ENCODE peak calls at places on chromosomes 6 and 20, in five cellular contexts. One of them, this sample, is unnamed.

GRCh38 chr6:78824045-78824444 is 43.3 kb upstream of the IRAK1BP1 start:
- DNase-seq in cardiac fibroblast: no peak
- DNase-seq in GDM1: no peak
- DNase-seq in MCF 10A: no peak
- DNase-seq in stimulated activated naive B cell treated with anti-CD40 and anti-IgM and Interleukin-4, amounts not matched to agents 10 μg/mL and 1 μg/mL and 100 μg/mL, for 72 hours: no peak
- DNase-seq in this sample: no peak

GRCh38 chr20:36861875-36862801 is 13.8 kb upstream of the TLDC2 start:
- DNase-seq in cardiac fibroblast: peak; percentile 90
- DNase-seq in GDM1: no peak
- DNase-seq in MCF 10A: peak; percentile 98
- DNase-seq in stimulated activated naive B cell treated with anti-CD40 and anti-IgM and Interleukin-4, amounts not matched to agents 10 μg/mL and 1 μg/mL and 100 μg/mL, for 72 hours: no peak
- DNase-seq in this sample: no peak

GRCh38 chr6:167676000-167676665 is 150.6 kb upstream of the AFDN start:
- DNase-seq in cardiac fibroblast: peak; percentile 18
- DNase-seq in GDM1: no peak
- DNase-seq in MCF 10A: no peak
- DNase-seq in stimulated activated naive B cell treated with anti-CD40 and anti-IgM and Interleukin-4, amounts not matched to agents 10 μg/mL and 1 μg/mL and 100 μg/mL, for 72 hours: no peak
- DNase-seq in this sample: no peak

GRCh38 chr6:31037692-31038091 is 27.4 kb downstream of the MUC22 start:
- DNase-seq in cardiac fibroblast: peak; percentile 26
- DNase-seq in GDM1: no peak
- DNase-seq in MCF 10A: no peak
- DNase-seq in stimulated activated naive B cell treated with anti-CD40 and anti-IgM and Interleukin-4, amounts not matched to agents 10 μg/mL and 1 μg/mL and 100 μg/mL, for 72 hours: no peak
- DNase-seq in this sample: no peak

GRCh38 chr20:2602746-2603145 is 49.7 kb upstream of the NOP56 start:
- DNase-seq in cardiac fibroblast: no peak
- DNase-seq in GDM1: no peak
- DNase-seq in MCF 10A: no peak
- DNase-seq in stimulated activated naive B cell treated with anti-CD40 and anti-IgM and Interleukin-4, amounts not matched to agents 10 μg/mL and 1 μg/mL and 100 μg/mL, for 72 hours: no peak
- DNase-seq in this sample: no peak

GRCh38 chr6:148273962-148274752 is 68.5 kb upstream of the SASH1 start:
- DNase-seq in cardiac fibroblast: peak; percentile 60
- DNase-seq in GDM1: no peak
- DNase-seq in MCF 10A: no peak
- DNase-seq in stimulated activated naive B cell treated with anti-CD40 and anti-IgM and Interleukin-4, amounts not matched to agents 10 μg/mL and 1 μg/mL and 100 μg/mL, for 72 hours: no peak
- DNase-seq in this sample: no peak

GRCh38 chr6:89180971-89181370 is 35.1 kb downstream of the PM20D2 start:
- DNase-seq in cardiac fibroblast: no peak
- DNase-seq in GDM1: no peak
- DNase-seq in MCF 10A: no peak
- DNase-seq in stimulated activated naive B cell treated with anti-CD40 and anti-IgM and Interleukin-4, amounts not matched to agents 10 μg/mL and 1 μg/mL and 100 μg/mL, for 72 hours: no peak
- DNase-seq in this sample: no peak

GRCh38 chr20:37378785-37379598 is 33.1 kb downstream of the SRC start:
- DNase-seq in cardiac fibroblast: peak; percentile 62
- DNase-seq in GDM1: peak; percentile 70
- DNase-seq in MCF 10A: no peak
- DNase-seq in stimulated activated naive B cell treated with anti-CD40 and anti-IgM and Interleukin-4, amounts not matched to agents 10 μg/mL and 1 μg/mL and 100 μg/mL, for 72 hours: no peak
- DNase-seq in this sample: no peak

GRCh38 chr6:155103816-155104366 is 108.8 kb downstream of the TIAM2 start:
- DNase-seq in cardiac fibroblast: peak; percentile 55
- DNase-seq in GDM1: no peak
- DNase-seq in MCF 10A: no peak
- DNase-seq in stimulated activated naive B cell treated with anti-CD40 and anti-IgM and Interleukin-4, amounts not matched to agents 10 μg/mL and 1 μg/mL and 100 μg/mL, for 72 hours: no peak
- DNase-seq in this sample: no peak

GRCh38 chr6:10141756-10142443 is 273.0 kb downstream of the TFAP2A start:
- DNase-seq in cardiac fibroblast: peak; percentile 3
- DNase-seq in GDM1: no peak
- DNase-seq in MCF 10A: peak; percentile 28
- DNase-seq in stimulated activated naive B cell treated with anti-CD40 and anti-IgM and Interleukin-4, amounts not matched to agents 10 μg/mL and 1 μg/mL and 100 μg/mL, for 72 hours: no peak
- DNase-seq in this sample: no peak

GRCh38 chr6:33407132-33407718 is 3.6 kb upstream of the PHF1 start:
- DNase-seq in cardiac fibroblast: peak; percentile 78
- DNase-seq in GDM1: no peak
- DNase-seq in MCF 10A: peak; percentile 43
- DNase-seq in stimulated activated naive B cell treated with anti-CD40 and anti-IgM and Interleukin-4, amounts not matched to agents 10 μg/mL and 1 μg/mL and 100 μg/mL, for 72 hours: no peak
- DNase-seq in this sample: no peak

GRCh38 chr6:68642977-68643376 is 7.9 kb downstream of the ADGRB3 start:
- DNase-seq in cardiac fibroblast: no peak
- DNase-seq in GDM1: no peak
- DNase-seq in MCF 10A: no peak
- DNase-seq in stimulated activated naive B cell treated with anti-CD40 and anti-IgM and Interleukin-4, amounts not matched to agents 10 μg/mL and 1 μg/mL and 100 μg/mL, for 72 hours: no peak
- DNase-seq in this sample: no peak

GRCh38 chr20:50969416-50969815 is 10.8 kb downstream of the MOCS3 start:
- DNase-seq in cardiac fibroblast: no peak
- DNase-seq in GDM1: no peak
- DNase-seq in MCF 10A: no peak
- DNase-seq in stimulated activated naive B cell treated with anti-CD40 and anti-IgM and Interleukin-4, amounts not matched to agents 10 μg/mL and 1 μg/mL and 100 μg/mL, for 72 hours: no peak
- DNase-seq in this sample: no peak

GRCh38 chr20:28562510-28562898 is 2695.0 kb upstream of the DEFB115 start:
- DNase-seq in cardiac fibroblast: peak; percentile 91
- DNase-seq in GDM1: no peak
- DNase-seq in MCF 10A: peak; percentile 70
- DNase-seq in stimulated activated naive B cell treated with anti-CD40 and anti-IgM and Interleukin-4, amounts not matched to agents 10 μg/mL and 1 μg/mL and 100 μg/mL, for 72 hours: no peak
- DNase-seq in this sample: no peak

GRCh38 chr20:19783966-19784401 is 25.9 kb downstream of the RIN2 start:
- DNase-seq in cardiac fibroblast: peak; percentile 54
- DNase-seq in GDM1: no peak
- DNase-seq in MCF 10A: peak; percentile 70
- DNase-seq in stimulated activated naive B cell treated with anti-CD40 and anti-IgM and Interleukin-4, amounts not matched to agents 10 μg/mL and 1 μg/mL and 100 μg/mL, for 72 hours: no peak
- DNase-seq in this sample: no peak

GRCh38 chr6:113690255-113690956 is 166.7 kb upstream of the MARCKS start:
- DNase-seq in cardiac fibroblast: peak; percentile 93
- DNase-seq in GDM1: no peak
- DNase-seq in MCF 10A: peak; percentile 88
- DNase-seq in stimulated activated naive B cell treated with anti-CD40 and anti-IgM and Interleukin-4, amounts not matched to agents 10 μg/mL and 1 μg/mL and 100 μg/mL, for 72 hours: peak; percentile 8
- DNase-seq in this sample: peak; percentile 56

GRCh38 chr6:447381-448165 is 56.0 kb downstream of the IRF4 start:
- DNase-seq in cardiac fibroblast: no peak
- DNase-seq in GDM1: no peak
- DNase-seq in MCF 10A: no peak
- DNase-seq in stimulated activated naive B cell treated with anti-CD40 and anti-IgM and Interleukin-4, amounts not matched to agents 10 μg/mL and 1 μg/mL and 100 μg/mL, for 72 hours: no peak
- DNase-seq in this sample: no peak

GRCh38 chr6:35483892-35484645 is 12.8 kb downstream of the TEAD3 start:
- DNase-seq in cardiac fibroblast: no peak
- DNase-seq in GDM1: no peak
- DNase-seq in MCF 10A: no peak
- DNase-seq in stimulated activated naive B cell treated with anti-CD40 and anti-IgM and Interleukin-4, amounts not matched to agents 10 μg/mL and 1 μg/mL and 100 μg/mL, for 72 hours: no peak
- DNase-seq in this sample: no peak

GRCh38 chr6:12348530-12349511 is 58.7 kb downstream of the EDN1 start:
- DNase-seq in cardiac fibroblast: peak; percentile 94
- DNase-seq in GDM1: no peak
- DNase-seq in MCF 10A: peak; percentile 82
- DNase-seq in stimulated activated naive B cell treated with anti-CD40 and anti-IgM and Interleukin-4, amounts not matched to agents 10 μg/mL and 1 μg/mL and 100 μg/mL, for 72 hours: no peak
- DNase-seq in this sample: no peak

GRCh38 chr20:32580970-32581838 is 3.9 kb downstream of the NOL4L start:
- DNase-seq in cardiac fibroblast: no peak
- DNase-seq in GDM1: peak; percentile 67
- DNase-seq in MCF 10A: no peak
- DNase-seq in stimulated activated naive B cell treated with anti-CD40 and anti-IgM and Interleukin-4, amounts not matched to agents 10 μg/mL and 1 μg/mL and 100 μg/mL, for 72 hours: no peak
- DNase-seq in this sample: no peak

GRCh38 chr6:44662461-44663121 is 275.1 kb downstream of the CDC5L start:
- DNase-seq in cardiac fibroblast: peak; percentile 78
- DNase-seq in GDM1: no peak
- DNase-seq in MCF 10A: no peak
- DNase-seq in stimulated activated naive B cell treated with anti-CD40 and anti-IgM and Interleukin-4, amounts not matched to agents 10 μg/mL and 1 μg/mL and 100 μg/mL, for 72 hours: no peak
- DNase-seq in this sample: no peak

GRCh38 chr20:7497985-7498384 is 442.3 kb downstream of the HAO1 start:
- DNase-seq in cardiac fibroblast: peak; percentile 93
- DNase-seq in GDM1: no peak
- DNase-seq in MCF 10A: peak; percentile 86
- DNase-seq in stimulated activated naive B cell treated with anti-CD40 and anti-IgM and Interleukin-4, amounts not matched to agents 10 μg/mL and 1 μg/mL and 100 μg/mL, for 72 hours: no peak
- DNase-seq in this sample: no peak

GRCh38 chr20:36569847-36570429 is 3.5 kb upstream of the TGIF2 start:
- DNase-seq in cardiac fibroblast: peak; percentile 50
- DNase-seq in GDM1: no peak
- DNase-seq in MCF 10A: peak; percentile 28
- DNase-seq in stimulated activated naive B cell treated with anti-CD40 and anti-IgM and Interleukin-4, amounts not matched to agents 10 μg/mL and 1 μg/mL and 100 μg/mL, for 72 hours: no peak
- DNase-seq in this sample: no peak

This sample was measured in GM06990.